ENCODE peak calls at places on chromosomes 16 and 17, in ten cellular contexts. E, K, B, Q, I, S, W, A, H and X are unnamed samples.

GRCh38 chr17:14793237-14793636 is 471.9 kb downstream of the PMP22 start:
- DNase-seq in H (no peak), S (no peak), E (no peak), B (no peak), W (no peak), A (no peak), I (no peak), Q (no peak), K (no peak), X (no peak)

GRCh38 chr17:17398188-17398927 is 78.4 kb upstream of the MED9 start:
- DNase-seq in W (no peak), B (no peak), H (no peak), Q (no peak), I (no peak), A (no peak), E (no peak), S (no peak), K (peak; percentile 34), X (no peak)

GRCh38 chr16:69906838-69907301 is 44.3 kb upstream of the CLEC18A start:
- DNase-seq in E (no peak), W (no peak), Q (no peak), B (no peak), H (no peak), I (no peak), S (no peak), A (no peak), K (no peak), X (no peak)

GRCh38 chr17:50900383-50900892 is 34.3 kb upstream of the TOB1 start:
- DNase-seq in Q (no peak), I (no peak), K (no peak), E (no peak), B (no peak), A (no peak), W (no peak), H (peak; percentile 37), S (no peak), X (no peak)

GRCh38 chr17:4544135-4544651 is 11.0 kb downstream of the MYBBP1A start:
- DNase-seq in S (no peak), I (no peak), Q (no peak), H (no peak), E (no peak), A (no peak), K (no peak), W (no peak), B (no peak), X (no peak)

GRCh38 chr17:4881761-4882555 is 17.4 kb upstream of the C17orf107 start:
- DNase-seq in E (peak; percentile 72), Q (no peak), H (peak; percentile 80), I (no peak), K (no peak), S (peak; percentile 89), B (peak; percentile 80), W (peak; percentile 25), A (peak; percentile 90), X (peak; percentile 81)

GRCh38 chr16:55501549-55502322 is 7.1 kb upstream of the LPCAT2 start:
- DNase-seq in E (peak; percentile 29), S (no peak), H (no peak), W (no peak), K (peak; percentile 23), Q (peak; percentile 18), B (peak; percentile 24), A (no peak), I (no peak), X (peak; percentile 28)

GRCh38 chr16:68490829-68491575 is 42.7 kb upstream of the SMPD3 start:
- DNase-seq in B (no peak), A (no peak), H (no peak), I (no peak), W (no peak), S (peak; percentile 81), K (no peak), E (no peak), Q (no peak), X (no peak)

GRCh38 chr17:21530311-21530710 is 154.2 kb downstream of the KCNJ12 start:
- DNase-seq in S (no peak), B (no peak), K (no peak), H (peak; percentile 43), I (no peak), Q (no peak), W (no peak), E (no peak), A (no peak), X (no peak)

GRCh38 chr17:79981090-79981489 is 54.6 kb downstream of the TBC1D16 start:
- DNase-seq in E (no peak), B (no peak), H (peak; percentile 53), I (no peak), K (peak; percentile 43), Q (peak; percentile 12), S (peak; percentile 38), A (peak; percentile 51), W (no peak), X (no peak)

GRCh38 chr16:85235988-85236831 is 123.9 kb upstream of the CIBAR2 start:
- DNase-seq in H (no peak), A (no peak), K (no peak), W (no peak), S (no peak), B (peak; percentile 86), E (no peak), I (no peak), Q (peak; percentile 62), X (peak; percentile 81)

GRCh38 chr17:37769050-37769449 is 24.2 kb upstream of the HNF1B start:
- DNase-seq in H (no peak), Q (no peak), I (no peak), K (no peak), W (no peak), E (no peak), A (no peak), B (no peak), S (no peak), X (no peak)

GRCh38 chr17:21688293-21688949 is 3.9 kb upstream of the KCNJ18 start:
- DNase-seq in Q (no peak), I (no peak), B (no peak), A (no peak), E (no peak), K (no peak), S (no peak), H (no peak), W (no peak), X (no peak)

GRCh38 chr16:50631985-50632576 is 49.0 kb downstream of the SNX20 start:
- DNase-seq in I (no peak), Q (no peak), K (no peak), B (no peak), S (no peak), W (no peak), A (no peak), H (no peak), E (no peak), X (no peak)

GRCh38 chr16:88854306-88855111 is 2.2 kb downstream of the GALNS start:
- DNase-seq in K (no peak), E (peak; percentile 60), Q (no peak), B (peak; percentile 83), A (peak; percentile 87), W (no peak), I (peak; percentile 25), H (no peak), S (no peak), X (peak; percentile 81)